ENCODE peak calls at places on chromosomes 11 and 22, in six cellular contexts. Z is kidney, P is pulmonary artery endothelial cell, W is hippocampal formation, G is SW 1271, L is neural crest cell. D is an unnamed sample.
A peak's percentile ranks its signal among the peaks of the same experiment; 100 is the strongest.

GRCh38 chr11:1533342-1533725 is 38.7 kb downstream of the DUSP8 start:
- DNase-seq in G (no peak), W (no peak), Z (no peak), L (no peak), P (no peak), D (no peak)

GRCh38 chr11:1701041-1701807 is 4.2 kb downstream of the KRTAP5-6 start:
- DNase-seq in G (no peak), L (no peak), Z (no peak), W (no peak), P (no peak), D (no peak)

GRCh38 chr11:20015101-20015500 is 145.2 kb downstream of the DBX1 start:
- DNase-seq in P (no peak), W (no peak), L (no peak), Z (no peak), G (no peak), D (no peak)

GRCh38 chr11:133833101-133833898 is 12.0 kb downstream of the SPATA19 start:
- DNase-seq in Z (no peak), W (no peak), G (no peak), L (no peak), P (no peak), D (no peak)

GRCh38 chr11:134888821-134889220 is 476.8 kb upstream of the B3GAT1 start:
- DNase-seq in Z (no peak), W (no peak), P (no peak), L (no peak), G (no peak), D (no peak)

GRCh38 chr22:20531404-20532181 is 24.2 kb downstream of the MED15 start:
- DNase-seq in Z (peak; percentile 82), L (no peak), P (no peak), W (peak; percentile 45), G (peak; percentile 80), D (peak; percentile 33)

GRCh38 chr11:77130763-77131513 is 2.9 kb downstream of the MYO7A start:
- DNase-seq in L (no peak), G (no peak), W (peak; percentile 24), Z (peak; percentile 84), P (no peak), D (no peak)

GRCh38 chr11:35507688-35508087 is 17.7 kb downstream of the PAMR1 start:
- DNase-seq in P (no peak), G (no peak), W (no peak), L (no peak), Z (no peak), D (no peak)

GRCh38 chr22:25404556-25404922 is 159.9 kb upstream of the GRK3 start:
- DNase-seq in W (no peak), G (no peak), P (no peak), Z (peak; percentile 77), L (no peak), D (no peak)

GRCh38 chr11:42631223-42631843 is 680.5 kb upstream of the API5 start:
- DNase-seq in Z (no peak), L (peak; percentile 11), W (no peak), P (no peak), G (no peak), D (no peak)

GRCh38 chr22:19816372-19817119 is 38.1 kb downstream of the GNB1L start:
- DNase-seq in Z (no peak), W (no peak), L (no peak), P (no peak), G (no peak), D (no peak)

GRCh38 chr22:48750282-48750681 is 1077.4 kb downstream of the BRD1 start:
- DNase-seq in L (no peak), Z (no peak), W (no peak), P (no peak), G (no peak), D (no peak)

GRCh38 chr11:18731949-18732821 is 6.2 kb upstream of the IGSF22 start:
- DNase-seq in P (no peak), Z (no peak), G (no peak), L (peak; percentile 79), W (peak; percentile 55), D (no peak)

GRCh38 chr11:116515666-116516184 is 257.1 kb downstream of the BUD13 start:
- DNase-seq in P (no peak), Z (no peak), L (no peak), W (no peak), G (no peak), D (no peak)

GRCh38 chr11:2215561-2216399 is 44.2 kb upstream of the TH start:
- DNase-seq in P (no peak), Z (peak; percentile 73), W (no peak), G (no peak), L (no peak), D (no peak)

GRCh38 chr22:32717337-32718240 is 83.9 kb upstream of the TIMP3 start:
- DNase-seq in P (no peak), Z (no peak), G (no peak), W (no peak), L (no peak), D (no peak)

GRCh38 chr11:70580036-70580805 is 181.9 kb downstream of the CTTN start:
- DNase-seq in P (no peak), Z (peak; percentile 48), G (no peak), L (peak; percentile 20), W (no peak), D (no peak)

GRCh38 chr11:131681875-131682274 is 311.5 kb downstream of the NTM start:
- DNase-seq in G (no peak), Z (no peak), W (no peak), L (no peak), P (no peak), D (no peak)

GRCh38 chr11:133918606-133919260 is 38.0 kb downstream of the IGSF9B start:
- DNase-seq in L (no peak), Z (peak; percentile 65), P (no peak), W (no peak), G (no peak), D (no peak)

GRCh38 chr11:66768088-66768521 is 39.1 kb upstream of the SPTBN2 start:
- DNase-seq in G (no peak), L (no peak), P (no peak), Z (no peak), W (no peak), D (no peak)

GRCh38 chr11:6057452-6057851 is 26.9 kb upstream of the OR56A1 start:
- DNase-seq in Z (no peak), L (no peak), G (no peak), P (no peak), W (no peak), D (no peak)

GRCh38 chr11:250740-251299 is 14.0 kb downstream of the PSMD13 start:
- DNase-seq in P (no peak), Z (no peak), W (peak; percentile 16), L (peak; percentile 57), G (no peak), D (no peak)

GRCh38 chr11:33636104-33636503 is 64.5 kb downstream of the C11orf91 start:
- DNase-seq in L (no peak), Z (no peak), P (no peak), W (no peak), G (no peak), D (no peak)

GRCh38 chr11:118171274-118172062 is 5.0 kb downstream of the SCN2B start:
- DNase-seq in P (peak; percentile 17), W (peak; percentile 82), Z (peak; percentile 87), L (peak; percentile 85), G (no peak), D (no peak)

GRCh38 chr11:86637976-86638375 is 34.4 kb downstream of the ME3 start:
- DNase-seq in L (no peak), G (no peak), Z (no peak), W (no peak), P (no peak), D (no peak)

GRCh38 chr11:17267576-17267975 is 9.0 kb upstream of the NUCB2 start:
- DNase-seq in W (no peak), L (no peak), P (peak; percentile 32), Z (no peak), G (peak; percentile 82), D (no peak)